ENCODE peak calls at places on chromosomes 5 and 9, in six cellular contexts. N, H, R, O, Z and Q are unnamed samples.

GRCh38 chr9:91560301-91560700 is 136.7 kb upstream of the NFIL3 start:
- DNase-seq in N (no peak), H (no peak), R (no peak), O (no peak), Z (no peak), Q (no peak)

GRCh38 chr9:36950389-36950788 is 83.7 kb downstream of the PAX5 start:
- DNase-seq in N (no peak), H (peak; percentile 14), R (peak; percentile 16), O (no peak), Z (peak; percentile 38), Q (no peak)

GRCh38 chr9:106350777-106351176 is 512.2 kb upstream of the ZNF462 start:
- DNase-seq in N (no peak), H (no peak), R (no peak), O (no peak), Z (no peak), Q (no peak)

GRCh38 chr9:110918316-110919054 is 119.8 kb downstream of the LPAR1 start:
- DNase-seq in N (no peak), H (no peak), R (no peak), O (no peak), Z (no peak), Q (no peak)

GRCh38 chr5:6780802-6781391 is 67.7 kb downstream of the TENT4A start:
- DNase-seq in N (no peak), H (no peak), R (no peak), O (no peak), Z (peak; percentile 74), Q (peak; percentile 63)

GRCh38 chr5:60835554-60835953 is 8.5 kb downstream of the ELOVL7 start:
- DNase-seq in N (no peak), H (no peak), R (no peak), O (no peak), Z (no peak), Q (no peak)

GRCh38 chr5:28234356-28234968 is 1196.1 kb upstream of the CDH9 start:
- DNase-seq in N (no peak), H (no peak), R (no peak), O (no peak), Z (no peak), Q (no peak)

GRCh38 chr5:157778121-157778805 is 34.8 kb downstream of the LSM11 start:
- DNase-seq in N (peak; percentile 19), H (no peak), R (no peak), O (no peak), Z (no peak), Q (peak; percentile 73)

GRCh38 chr9:2085719-2086515 is 70.8 kb downstream of the SMARCA2 start:
- DNase-seq in N (no peak), H (no peak), R (no peak), O (no peak), Z (no peak), Q (no peak)

GRCh38 chr9:738209-738915 is 103.1 kb upstream of the DMRT1 start:
- DNase-seq in N (peak; percentile 79), H (peak; percentile 93), R (peak; percentile 69), O (no peak), Z (no peak), Q (no peak)

GRCh38 chr9:119811030-119811429 is 441.8 kb upstream of the BRINP1 start:
- DNase-seq in N (peak; percentile 13), H (no peak), R (no peak), O (no peak), Z (no peak), Q (no peak)

GRCh38 chr5:64229163-64229774 is 63.6 kb downstream of the RNF180 start:
- DNase-seq in N (peak; percentile 60), H (no peak), R (no peak), O (no peak), Z (peak; percentile 77), Q (no peak)

GRCh38 chr5:72288923-72289322 is 31.1 kb downstream of the MRPS27 start:
- DNase-seq in N (no peak), H (no peak), R (no peak), O (no peak), Z (no peak), Q (peak; percentile 66)

GRCh38 chr9:105329729-105330082 is 85.3 kb downstream of the SLC44A1 start:
- DNase-seq in N (no peak), H (no peak), R (no peak), O (no peak), Z (no peak), Q (no peak)

GRCh38 chr9:74555015-74555414 is 57.9 kb downstream of the RORB start:
- DNase-seq in N (peak; percentile 47), H (no peak), R (no peak), O (no peak), Z (no peak), Q (no peak)

GRCh38 chr5:179794575-179794974 is 789 bp downstream of the LTC4S start:
- DNase-seq in N (no peak), H (peak; percentile 69), R (no peak), O (no peak), Z (no peak), Q (no peak)

GRCh38 chr5:179791881-179792611 is 1.7 kb upstream of the LTC4S start:
- DNase-seq in N (no peak), H (peak; percentile 73), R (no peak), O (no peak), Z (no peak), Q (no peak)

GRCh38 chr5:179792612-179793469 is 945 bp upstream of the LTC4S start:
- DNase-seq in N (no peak), H (peak; percentile 71), R (no peak), O (no peak), Z (no peak), Q (no peak)

GRCh38 chr5:179794171-179794570 is 385 bp downstream of the LTC4S start:
- DNase-seq in N (no peak), H (peak; percentile 63), R (no peak), O (no peak), Z (no peak), Q (no peak)

GRCh38 chr5:179793470-179794139 is at the start of gene LTC4S:
- DNase-seq in N (no peak), H (peak; percentile 90), R (peak; percentile 83), O (peak; percentile 82), Z (no peak), Q (no peak)
- H3K4me3 ChIP-seq in N (no peak within 1 kb of the TSS), H (no peak within 1 kb of the TSS), R (peak within 1 kb of the TSS; percentile 68), O (peak within 1 kb of the TSS; percentile 69), Z (peak within 1 kb of the TSS; percentile 84), Q (no peak within 1 kb of the TSS)

GRCh38 chr9:118236625-118237024 is 532.4 kb downstream of the TLR4 start:
- DNase-seq in N (no peak), H (no peak), R (no peak), O (no peak), Z (no peak), Q (no peak)
- H3K4me1 ChIP-seq in N (no peaks in the 10 kb centered on the region), H (no peaks in the 10 kb centered on the region), R (no peaks in the 10 kb centered on the region), O (no peaks in the 10 kb centered on the region), Z (no peaks in the 10 kb centered on the region), Q (no peaks in the 10 kb centered on the region)

GRCh38 chr5:14413331-14413750 is 168.3 kb upstream of the OTULINL start:
- DNase-seq in N (no peak), H (no peak), R (no peak), O (peak; percentile 76), Z (no peak), Q (no peak)
- H3K36me3 ChIP-seq in N (no peaks in the 10 kb centered on the region), H (peaks cover 35% of the 10 kb centered on the region), R (peaks cover 96% of the 10 kb centered on the region), O (no peaks in the 10 kb centered on the region), Z (peaks cover 5% of the 10 kb centered on the region), Q (peaks cover 23% of the 10 kb centered on the region)

DNA sequence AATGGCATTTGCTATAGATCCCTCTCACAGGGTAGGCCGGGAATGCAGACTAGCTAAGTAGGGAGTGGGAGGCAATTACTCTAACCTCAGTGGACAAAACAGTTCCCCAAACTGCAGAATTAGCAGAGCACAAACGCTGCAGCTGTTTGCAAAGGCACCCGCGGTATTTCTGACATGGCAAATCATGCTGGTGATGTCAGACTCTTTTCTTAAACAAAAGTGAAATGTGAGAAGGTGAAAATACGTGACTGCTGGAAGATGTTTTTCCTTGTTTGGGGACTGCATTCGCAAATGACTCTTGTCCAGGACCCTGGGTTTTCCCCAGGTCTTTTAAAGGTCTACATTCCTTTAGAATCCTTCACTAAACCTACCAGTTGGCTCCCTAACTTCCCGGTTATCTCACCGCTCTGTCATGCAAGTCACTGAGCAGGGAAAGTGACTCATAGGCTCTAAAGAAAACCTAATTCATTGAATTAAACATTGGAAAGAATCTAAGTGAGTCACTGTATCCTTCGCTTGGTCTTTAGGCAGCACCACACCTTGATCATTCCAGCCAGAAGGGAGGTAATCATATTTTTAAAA is 91.5 kb upstream of the DNAH5 start:
- DNase-seq in N (peak; percentile 86), H (no peak), R (no peak), O (no peak), Z (peak; percentile 94), Q (no peak)
- H3K4me3 ChIP-seq in N (no peak overlapping the region), H (peak overlapping the region; percentile 20), R (peak overlapping the region; percentile 9), O (no peak overlapping the region), Z (peak overlapping the region; percentile 37), Q (no peak overlapping the region)

DNA sequence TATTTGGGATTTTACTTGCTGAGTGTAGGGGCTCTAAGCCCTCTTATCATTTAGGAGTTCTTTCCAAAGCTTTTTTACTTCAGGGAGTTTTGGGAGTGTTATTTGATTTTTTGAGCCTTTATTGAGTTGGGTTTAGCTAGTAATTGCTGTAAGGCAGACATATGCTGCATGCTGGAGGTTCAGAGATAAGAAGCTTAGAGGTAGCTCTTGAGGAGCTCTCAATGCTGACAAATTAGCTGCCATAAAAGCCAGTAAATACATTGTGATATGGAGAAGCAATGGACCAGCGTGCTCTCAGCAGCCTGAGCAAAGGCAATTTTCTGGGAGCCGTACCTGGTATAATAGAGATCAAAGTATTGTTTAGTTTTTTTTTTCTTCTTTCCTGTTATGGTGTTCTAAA is 11.6 kb downstream of the ARHGEF28 start:
- DNase-seq in N (peak; percentile 26), H (no peak), R (no peak), O (no peak), Z (no peak), Q (peak; percentile 47)
- H3K4me1 ChIP-seq in N (no peaks in the 10 kb centered on the region), H (no peaks in the 10 kb centered on the region), R (no peaks in the 10 kb centered on the region), O (no peaks in the 10 kb centered on the region), Z (peaks cover 6% of the 10 kb centered on the region), Q (peaks cover 60% of the 10 kb centered on the region)